ENCODE peak calls at places on chromosomes 11 and 22, in nine cellular contexts. H is heart left ventricle, K is epithelial cell of proximal tubule, U is NB4, Y is A549, M is PC-3, O is HFF-Myc, P is neuronal stem cell, R is IMR-90. Z is an unnamed sample.

GRCh38 chr11:8026982-8027381 is 39.8 kb downstream of the EIF3F start:
- DNase-seq in O (no peak), K (no peak), H (no peak), M (no peak), R (no peak), P (no peak), U (no peak), Y (no peak), Z (no peak)

GRCh38 chr11:45094958-45095690 is 51.3 kb upstream of the PRDM11 start:
- DNase-seq in O (no peak), K (no peak), H (no peak), Y (no peak), R (no peak), U (no peak), P (no peak), M (no peak), Z (no peak)

GRCh38 chr11:2542406-2542805 is 97.6 kb downstream of the KCNQ1 start:
- DNase-seq in H (no peak), P (no peak), Y (no peak), O (no peak), M (no peak), K (no peak), U (no peak), R (no peak), Z (no peak)

GRCh38 chr22:45785458-45785857 is 113.8 kb downstream of the ATXN10 start:
- DNase-seq in U (no peak), H (no peak), O (no peak), K (peak), R (peak), Y (peak), M (peak), P (no peak), Z (no peak)

GRCh38 chr11:110873953-110874352 is 161.7 kb upstream of the ARHGAP20 start:
- DNase-seq in O (no peak), Y (no peak), P (no peak), K (no peak), H (no peak), R (no peak), M (no peak), U (no peak), Z (no peak)

GRCh38 chr11:121930004-121930965 is 185.7 kb downstream of the BLID start:
- DNase-seq in Y (no peak), H (no peak), P (no peak), K (peak), R (peak), U (no peak), O (no peak), M (no peak), Z (no peak)

GRCh38 chr11:3003396-3004231 is 11.5 kb upstream of the NAP1L4 start:
- DNase-seq in O (no peak), M (peak), R (no peak), H (no peak), K (no peak), Y (no peak), U (no peak), P (no peak), Z (no peak)

GRCh38 chr22:33553493-33553892 is 366.8 kb downstream of the LARGE1 start:
- DNase-seq in U (peak), Y (no peak), M (no peak), H (no peak), O (no peak), K (no peak), R (no peak), P (no peak), Z (no peak)

GRCh38 chr11:62338218-62338617 is 970 bp downstream of the ASRGL1 start:
- DNase-seq in U (no peak), Y (no peak), H (no peak), M (no peak), P (no peak), R (no peak), K (no peak), O (no peak), Z (no peak)

GRCh38 chr22:19066531-19067271 is 55.5 kb downstream of the DGCR2 start:
- DNase-seq in P (no peak), K (no peak), M (peak), Y (no peak), R (peak), U (no peak), O (no peak), H (no peak), Z (no peak)

GRCh38 chr22:22167791-22168189 is 76.8 kb upstream of the VPREB1 start:
- DNase-seq in U (no peak), P (no peak), Y (no peak), K (no peak), M (no peak), R (no peak), H (no peak), O (no peak), Z (peak)

GRCh38 chr11:26078217-26078821 is 253.6 kb upstream of the ANO3 start:
- DNase-seq in U (no peak), Y (no peak), K (no peak), R (peak), P (no peak), H (no peak), M (no peak), O (no peak), Z (no peak)

GRCh38 chr11:99519095-99519494 is 498.3 kb downstream of the CNTN5 start:
- DNase-seq in H (no peak), O (no peak), U (no peak), P (no peak), M (no peak), R (no peak), Y (no peak), K (no peak), Z (no peak)

GRCh38 chr22:46125311-46125710 is 25.0 kb upstream of the PPARA start:
- DNase-seq in P (no peak), K (no peak), U (no peak), M (no peak), Y (no peak), H (no peak), R (no peak), O (no peak), Z (no peak)

GRCh38 chr22:29954203-29954855 is 71.4 kb downstream of the MTMR3 start:
- DNase-seq in Y (no peak), R (no peak), H (no peak), P (no peak), U (peak), K (no peak), M (no peak), O (no peak), Z (no peak)

GRCh38 chr11:39745401-39745800 is 1714.1 kb downstream of the LRRC4C start:
- DNase-seq in P (no peak), K (no peak), R (no peak), H (no peak), O (no peak), M (peak), Y (no peak), U (no peak), Z (no peak)

GRCh38 chr11:37108436-37109204 is 510.6 kb upstream of the RAG2 start:
- DNase-seq in O (no peak), H (no peak), M (peak), U (peak), Y (no peak), R (no peak), P (no peak), K (no peak), Z (no peak)

GRCh38 chr11:43790444-43790794 is 90.2 kb upstream of the ALKBH3 start:
- DNase-seq in Y (no peak), R (peak), K (peak), H (no peak), P (no peak), M (peak), O (no peak), U (no peak), Z (no peak)

GRCh38 chr11:45919806-45920530 is 2.3 kb upstream of the PEX16 start:
- DNase-seq in Y (no peak), R (no peak), K (no peak), H (peak), M (no peak), O (no peak), P (no peak), U (no peak), Z (no peak)

GRCh38 chr11:33040127-33040861 is 922 bp downstream of the TCP11L1 start:
- DNase-seq in H (no peak), R (peak), O (no peak), M (peak), K (no peak), P (no peak), U (no peak), Y (peak), Z (peak)

GRCh38 chr11:86918943-86919342 is 36.3 kb downstream of the FZD4 start:
- DNase-seq in O (no peak), Y (no peak), H (no peak), K (no peak), M (no peak), R (no peak), U (no peak), P (no peak), Z (no peak)

GRCh38 chr22:33221566-33221965 is 163.4 kb upstream of the SYN3 start:
- DNase-seq in O (peak), P (no peak), M (no peak), R (no peak), U (no peak), Y (no peak), K (no peak), H (no peak), Z (no peak)

GRCh38 chr11:110094298-110095073 is 1.3 kb downstream of the ZC3H12C start:
- DNase-seq in K (no peak), U (no peak), O (no peak), R (no peak), Y (no peak), M (no peak), H (no peak), P (no peak), Z (no peak)

GRCh38 chr11:8357505-8357888 is 93.8 kb upstream of the LMO1 start:
- DNase-seq in U (no peak), P (no peak), M (no peak), Y (no peak), R (no peak), H (no peak), K (no peak), O (no peak), Z (no peak)

GRCh38 chr11:132864811-132865576 is 667.3 kb downstream of the OPCML start:
- DNase-seq in U (no peak), Y (no peak), M (no peak), R (no peak), K (no peak), P (no peak), O (no peak), H (no peak), Z (no peak)

GRCh38 chr11:58524232-58525036 is 16.5 kb upstream of the OR5B21 start:
- DNase-seq in K (peak), U (peak), Y (peak), R (peak), H (peak), O (peak), P (peak), M (peak), Z (peak)

GRCh38 chr11:20388096-20389055 is 860 bp downstream of the PRMT3 start:
- DNase-seq in R (no peak), H (no peak), Y (no peak), M (peak), U (peak), P (no peak), O (no peak), K (no peak), Z (peak)

GRCh38 chr22:42655693-42656092 is 6.5 kb upstream of the CYB5R3 start:
- DNase-seq in R (no peak), H (no peak), U (no peak), O (no peak), K (no peak), M (no peak), P (no peak), Y (no peak), Z (peak)

GRCh38 chr11:115425243-115425642 is 79.0 kb downstream of the CADM1 start:
- DNase-seq in P (no peak), Y (no peak), O (no peak), U (no peak), H (no peak), K (no peak), M (no peak), R (no peak), Z (no peak)

GRCh38 chr11:22337571-22338464 is at the start of gene SLC17A6:
- DNase-seq in Y (no peak), K (no peak), M (peak), P (peak), H (no peak), R (peak), U (peak), O (peak), Z (peak)

GRCh38 chr11:1049431-1049891 is 12.9 kb upstream of the MUC6 start:
- DNase-seq in U (no peak), M (no peak), O (no peak), R (no peak), K (no peak), H (peak), Y (no peak), P (no peak), Z (no peak)

GRCh38 chr22:27438271-27438980 is 363.1 kb downstream of the MN1 start:
- DNase-seq in R (peak), O (no peak), M (peak), K (no peak), H (no peak), Y (no peak), U (peak), P (peak), Z (no peak)

GRCh38 chr11:70220920-70221319 is 17.8 kb downstream of the FADD start:
- DNase-seq in Y (no peak), O (no peak), M (peak), U (no peak), K (no peak), P (no peak), H (no peak), R (peak), Z (no peak)

GRCh38 chr11:43282607-43283440 is 29.0 kb upstream of the API5 start:
- DNase-seq in P (peak), M (peak), U (peak), R (peak), Y (peak), O (peak), K (no peak), H (peak), Z (peak)

GRCh38 chr11:32838505-32839274 is 9.0 kb downstream of the PRRG4 start:
- DNase-seq in R (no peak), K (peak), M (peak), O (no peak), H (no peak), P (no peak), Y (no peak), U (peak), Z (no peak)

GRCh38 chr11:17328856-17329490 is 22.6 kb upstream of the NCR3LG1 start:
- DNase-seq in H (peak), P (no peak), Y (no peak), M (no peak), R (no peak), U (no peak), K (no peak), O (no peak), Z (no peak)

GRCh38 chr11:66589996-66590675 is 2.7 kb downstream of the CCDC87 start:
- DNase-seq in O (no peak), K (no peak), R (no peak), Y (no peak), M (no peak), P (no peak), H (no peak), U (no peak), Z (no peak)

GRCh38 chr22:35313311-35314121 is 13.8 kb downstream of the TOM1 start:
- DNase-seq in P (no peak), M (peak), K (peak), H (peak), R (peak), U (no peak), Y (peak), O (no peak), Z (no peak)

GRCh38 chr11:117908959-117909610 is 20.1 kb downstream of the TMPRSS13 start:
- DNase-seq in M (no peak), K (no peak), P (no peak), Y (no peak), H (no peak), O (no peak), R (no peak), U (peak), Z (no peak)

GRCh38 chr11:117905524-117905923 is 23.7 kb downstream of the TMPRSS13 start:
- DNase-seq in M (no peak), K (no peak), P (no peak), O (no peak), U (no peak), Y (no peak), R (no peak), H (no peak), Z (no peak)

GRCh38 chr11:117906710-117907109 is 22.5 kb downstream of the TMPRSS13 start:
- DNase-seq in H (no peak), O (no peak), K (no peak), Y (no peak), P (no peak), M (no peak), U (no peak), R (no peak), Z (no peak)

GRCh38 chr11:117908261-117908895 is 20.8 kb downstream of the TMPRSS13 start:
- DNase-seq in H (no peak), O (no peak), R (no peak), P (no peak), K (no peak), U (no peak), Y (no peak), M (no peak), Z (no peak)

DNA sequence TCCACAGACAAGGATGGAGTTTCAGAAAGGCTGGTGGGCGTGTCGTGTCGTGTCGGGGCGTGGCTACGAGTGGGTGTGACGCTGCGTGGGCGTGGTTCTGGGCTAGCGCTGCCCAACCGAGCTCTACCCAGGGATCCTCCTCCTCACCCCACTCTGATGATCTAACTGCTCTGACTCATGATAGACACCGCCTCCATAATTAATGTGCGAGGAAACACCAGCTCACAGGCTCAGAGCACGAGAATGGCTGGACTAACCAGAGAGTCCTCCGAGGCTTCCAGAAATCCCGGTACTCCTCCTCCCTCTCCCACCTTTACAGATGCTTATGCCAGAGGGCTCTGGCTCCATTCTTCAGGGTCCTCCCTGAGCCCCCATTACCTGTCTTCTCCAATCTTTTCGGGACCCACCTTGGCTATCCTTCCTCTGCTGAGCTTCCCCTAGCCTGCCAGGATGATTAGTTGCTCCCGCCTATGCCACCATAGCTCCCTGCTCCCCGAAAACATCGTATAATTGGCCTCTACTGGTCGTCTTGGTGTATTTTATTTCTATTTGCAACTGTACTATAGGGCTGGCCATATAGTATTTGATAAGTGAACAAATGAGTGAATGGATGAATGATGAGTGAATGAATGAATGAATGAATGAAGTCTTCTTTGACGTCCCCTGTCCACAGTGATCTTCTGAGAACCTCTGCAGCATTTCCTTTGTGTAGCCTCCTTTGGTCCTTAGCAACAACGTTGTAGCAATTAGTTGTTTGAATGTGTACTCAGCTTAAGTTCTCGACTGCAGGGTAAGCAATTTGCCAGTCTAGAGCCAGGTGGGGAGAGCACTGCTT is 21.7 kb downstream of the TMPRSS13 start:
- DNase-seq in U (peak), K (peak), H (peak), P (peak), R (peak), M (peak), O (peak), Y (peak), Z (peak)
- H3K4me3 ChIP-seq in U (peak), K (peak), H (no peak), P (peak), R (no peak), M (no peak), O (peak), Y (peak), Z (no peak)

GRCh38 chr11:102613455-102613854 is 11.7 kb downstream of the MMP20 start:
- DNase-seq in K (no peak), R (no peak), H (no peak), M (no peak), P (no peak), O (no peak), U (no peak), Y (no peak), Z (no peak)

GRCh38 chr11:102615894-102616432 is 9.2 kb downstream of the MMP20 start:
- DNase-seq in O (no peak), K (no peak), Y (no peak), H (no peak), U (no peak), P (no peak), M (no peak), R (no peak), Z (no peak)

GRCh38 chr11:102617491-102618026 is 7.6 kb downstream of the MMP20 start:
- DNase-seq in R (no peak), H (no peak), O (no peak), M (no peak), Y (no peak), P (no peak), K (no peak), U (no peak), Z (no peak)

GRCh38 chr11:102615077-102615893 is 9.8 kb downstream of the MMP20 start:
- DNase-seq in M (peak), R (no peak), K (no peak), H (no peak), U (no peak), Y (no peak), P (no peak), O (no peak), Z (no peak)

DNA sequence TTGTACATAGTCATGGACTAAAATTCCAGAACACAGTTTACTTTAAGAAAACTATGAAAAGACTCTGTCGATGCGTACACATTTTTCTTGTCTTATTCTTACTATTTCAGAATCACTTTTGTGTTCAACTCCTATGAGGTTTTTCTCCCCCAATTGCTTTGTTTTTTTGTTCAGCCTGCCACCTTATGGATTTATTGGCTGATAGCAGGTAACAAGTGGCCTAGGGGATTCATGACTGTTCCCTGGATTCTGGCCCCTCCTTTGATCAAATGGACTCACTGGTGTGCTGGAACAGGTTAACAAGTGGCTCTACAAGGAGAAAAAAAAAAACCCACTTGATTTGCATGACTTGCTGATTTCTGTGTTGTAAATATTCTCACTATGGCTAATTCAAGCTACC is 10.6 kb downstream of the MMP20 start:
- DNase-seq in Y (no peak), R (no peak), M (peak), O (no peak), U (peak), H (no peak), K (no peak), P (no peak), Z (peak)
- H3K4me3 ChIP-seq in Y (no peak), R (no peak), M (no peak), O (no peak), U (no peak), H (no peak), K (no peak), P (no peak), Z (no peak)

GRCh38 chr22:50600967-50601668 is 525 bp downstream of the MAPK8IP2 start:
- DNase-seq in O (no peak), M (no peak), K (no peak), Y (no peak), H (no peak), P (no peak), U (no peak), R (no peak), Z (no peak)
- H3K4me3 ChIP-seq in O (no peak), M (no peak), K (no peak), Y (peak), H (no peak), P (peak), U (no peak), R (no peak), Z (no peak)

DNA sequence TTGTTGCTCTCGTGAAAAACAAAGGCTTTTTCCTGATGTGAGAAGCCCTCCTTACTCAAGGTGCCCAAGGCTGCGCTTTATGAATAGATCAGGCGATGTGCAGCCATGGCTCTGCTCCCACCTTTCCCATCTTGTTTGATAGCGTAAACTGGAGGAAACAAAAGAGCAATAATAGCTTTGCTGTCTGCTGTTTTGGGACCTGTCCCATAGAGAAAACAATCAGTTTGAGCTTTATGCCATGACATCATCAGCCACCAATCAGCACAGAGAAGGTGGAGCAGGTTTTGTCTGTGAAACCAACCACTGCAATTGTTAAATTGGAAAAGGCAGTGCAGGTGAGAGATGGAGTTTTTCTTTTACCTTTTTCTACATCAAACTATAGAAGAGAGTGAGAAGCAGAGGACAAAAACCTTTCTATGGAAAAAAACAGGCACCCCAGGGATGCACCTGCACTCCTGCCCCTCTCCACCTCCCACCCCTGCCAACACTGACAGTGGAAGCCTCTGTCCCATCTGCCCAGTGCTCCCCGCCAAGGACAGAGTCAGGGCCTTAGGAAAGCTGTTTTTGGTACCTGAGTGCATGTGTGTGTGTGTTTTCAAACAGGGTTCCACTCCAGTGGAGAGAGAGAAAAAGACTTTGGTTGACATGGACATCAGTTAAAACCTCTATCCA is 80.7 kb downstream of the MICAL3 start:
- DNase-seq in O (no peak), P (no peak), H (no peak), M (no peak), Y (no peak), U (no peak), K (no peak), R (no peak), Z (no peak)
- H3K4me3 ChIP-seq in O (no peak), P (no peak), H (no peak), M (no peak), Y (no peak), U (no peak), K (no peak), R (no peak), Z (no peak)

GRCh38 chr22:39906207-39906606 is 5.3 kb downstream of the GRAP2 start:
- DNase-seq in K (no peak), O (no peak), R (no peak), Y (no peak), P (no peak), U (no peak), M (no peak), H (no peak), Z (no peak)
- H3K4me3 ChIP-seq in K (no peak), O (no peak), R (no peak), Y (no peak), P (no peak), U (no peak), M (no peak), H (no peak), Z (no peak)